ENCODE peak calls at places on chromosomes 11 and 22, in five cellular contexts. S is thoracic aorta, G is tibial artery, N is H9, Y is GM23248. T is an unnamed sample.

GRCh38 chr22:32752326-32752725 is 49.2 kb upstream of the TIMP3 start:
- DNase-seq in S (no peak), G (no peak), N (no peak), Y (peak; percentile 62), T (no peak)

GRCh38 chr11:67572747-67573419 is 10.7 kb upstream of the GSTP1 start:
- DNase-seq in S (no peak), G (no peak), N (peak; percentile 77), Y (peak; percentile 73), T (no peak)

GRCh38 chr11:61688368-61689163 is 8.4 kb downstream of the DAGLA start:
- DNase-seq in S (no peak), G (peak; percentile 86), N (peak; percentile 29), Y (peak; percentile 87), T (no peak)

GRCh38 chr22:46117206-46118199 is 32.8 kb upstream of the PPARA start:
- DNase-seq in S (no peak), G (no peak), N (no peak), Y (peak; percentile 31), T (no peak)

GRCh38 chr11:72831521-72832300 is 17.5 kb downstream of the ATG16L2 start:
- DNase-seq in S (peak; percentile 63), G (peak; percentile 94), N (peak; percentile 88), Y (peak; percentile 89), T (no peak)

GRCh38 chr22:44883011-44883421 is 126.8 kb downstream of the PHF21B start:
- DNase-seq in S (no peak), G (peak; percentile 29), N (peak; percentile 27), Y (no peak), T (no peak)

GRCh38 chr22:49853981-49854791 is 542 bp downstream of the ZBED4 start:
- DNase-seq in S (no peak), G (no peak), N (peak; percentile 38), Y (peak; percentile 61), T (no peak)

GRCh38 chr11:65654375-65655349 is 8.1 kb downstream of the RELA start:
- DNase-seq in S (no peak), G (no peak), N (no peak), Y (no peak), T (no peak)

GRCh38 chr11:86477495-86478155 is 102.9 kb downstream of the CCDC81 start:
- DNase-seq in S (no peak), G (no peak), N (no peak), Y (peak; percentile 59), T (no peak)

GRCh38 chr11:61375709-61376108 is 13.5 kb downstream of the TMEM138 start:
- DNase-seq in S (no peak), G (no peak), N (no peak), Y (no peak), T (no peak)

GRCh38 chr11:74932169-74932568 is 16.7 kb downstream of the XRRA1 start:
- DNase-seq in S (no peak), G (no peak), N (no peak), Y (peak; percentile 69), T (no peak)

GRCh38 chr11:124538019-124538418 is 5.4 kb downstream of the OR8B12 start:
- DNase-seq in S (no peak), G (no peak), N (no peak), Y (peak; percentile 16), T (no peak)

GRCh38 chr11:134223836-134224709 is at the start of the genes NCAPD3 and VPS26B:
- DNase-seq in S (peak; percentile 92), G (peak; percentile 97), N (peak; percentile 97), Y (peak; percentile 99), T (peak; percentile 80)

GRCh38 chr22:48746789-48747425 is 1080.8 kb downstream of the BRD1 start:
- DNase-seq in S (no peak), G (no peak), N (no peak), Y (no peak), T (no peak)

GRCh38 chr11:29432719-29433325 is 584.0 kb downstream of the KCNA4 start:
- DNase-seq in S (no peak), G (no peak), N (no peak), Y (peak; percentile 43), T (no peak)

GRCh38 chr22:30555282-30556210 is 9.0 kb upstream of the SEC14L6 start:
- DNase-seq in S (no peak), G (no peak), N (peak; percentile 72), Y (no peak), T (no peak)

GRCh38 chr22:43163241-43163795 is 12.0 kb downstream of the TSPO start:
- DNase-seq in S (no peak), G (no peak), N (no peak), Y (no peak), T (no peak)

GRCh38 chr11:35404397-35404775 is 15.0 kb downstream of the SLC1A2 start:
- DNase-seq in S (no peak), G (no peak), N (peak; percentile 79), Y (peak; percentile 68), T (no peak)

GRCh38 chr11:10642298-10642697 is 51.3 kb downstream of the IRAG1 start:
- DNase-seq in S (no peak), G (peak; percentile 56), N (no peak), Y (no peak), T (no peak)

GRCh38 chr11:79413258-79413657 is 27.6 kb downstream of the TENM4 start:
- DNase-seq in S (peak; percentile 45), G (peak; percentile 91), N (peak; percentile 70), Y (peak; percentile 96), T (no peak)

GRCh38 chr22:41818596-41818995 is 14.3 kb upstream of the SREBF2 start:
- DNase-seq in S (no peak), G (no peak), N (no peak), Y (no peak), T (no peak)

GRCh38 chr11:67053896-67054850 is 2.5 kb upstream of the RHOD start:
- DNase-seq in S (peak; percentile 39), G (peak; percentile 88), N (peak; percentile 74), Y (peak; percentile 76), T (no peak)

GRCh38 chr11:36540998-36541397 is 26.8 kb upstream of the RAG1 start:
- DNase-seq in S (no peak), G (no peak), N (peak; percentile 64), Y (peak; percentile 68), T (no peak)

GRCh38 chr11:117334896-117335295 is 7.2 kb downstream of the CEP164 start:
- DNase-seq in S (no peak), G (no peak), N (no peak), Y (no peak), T (no peak)

GRCh38 chr11:130094614-130095013 is 24.9 kb downstream of the APLP2 start:
- DNase-seq in S (no peak), G (no peak), N (no peak), Y (no peak), T (no peak)

GRCh38 chr11:128448981-128449713 is 138.2 kb downstream of the ETS1 start:
- DNase-seq in S (no peak), G (no peak), N (no peak), Y (no peak), T (no peak)

GRCh38 chr11:88359529-88359928 is 22.0 kb upstream of the CTSC start:
- DNase-seq in S (no peak), G (no peak), N (no peak), Y (no peak), T (no peak)

GRCh38 chr22:48704335-48704734 is 1123.3 kb downstream of the BRD1 start:
- DNase-seq in S (no peak), G (peak; percentile 24), N (no peak), Y (no peak), T (no peak)

GRCh38 chr11:30908272-30908671 is 322.1 kb upstream of the MPPED2 start:
- DNase-seq in S (no peak), G (no peak), N (no peak), Y (peak; percentile 19), T (no peak)

GRCh38 chr22:23278883-23279675 is 98.8 kb downstream of the BCR start:
- DNase-seq in S (no peak), G (no peak), N (no peak), Y (peak; percentile 48), T (no peak)

GRCh38 chr11:124285610-124286344 is 28.0 kb downstream of the OR8D1 start:
- DNase-seq in S (no peak), G (no peak), N (no peak), Y (peak; percentile 75), T (no peak)

DNA sequence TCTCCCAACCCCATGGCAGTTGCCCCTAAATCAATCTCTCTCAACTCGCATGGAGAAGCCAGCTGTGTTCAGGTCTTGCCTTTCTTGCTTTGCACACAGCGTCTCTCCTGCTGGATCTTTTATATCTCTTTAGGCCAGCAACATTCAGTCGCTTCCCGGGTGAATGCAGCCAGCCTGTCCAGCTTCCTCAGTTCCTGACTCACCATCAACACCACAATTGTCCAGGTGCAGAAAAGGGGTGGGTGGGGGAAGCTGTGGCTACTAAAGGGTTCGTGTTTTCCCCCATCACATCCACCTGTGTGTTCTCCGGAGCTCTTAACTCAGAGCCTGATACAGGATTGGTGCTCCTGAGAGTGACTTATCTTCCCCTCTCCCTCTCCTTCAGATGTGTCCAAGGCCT is 116.5 kb downstream of the HIPK3 start:
- DNase-seq in S (no peak), G (no peak), N (no peak), Y (no peak), T (no peak)
- H3K27me3 ChIP-seq in S (no peaks in the 10 kb centered on the region), G (no peaks in the 10 kb centered on the region), N (peaks cover 7% of the 10 kb centered on the region), Y (no peaks in the 10 kb centered on the region), T (peaks cover 4% of the 10 kb centered on the region)

DNA sequence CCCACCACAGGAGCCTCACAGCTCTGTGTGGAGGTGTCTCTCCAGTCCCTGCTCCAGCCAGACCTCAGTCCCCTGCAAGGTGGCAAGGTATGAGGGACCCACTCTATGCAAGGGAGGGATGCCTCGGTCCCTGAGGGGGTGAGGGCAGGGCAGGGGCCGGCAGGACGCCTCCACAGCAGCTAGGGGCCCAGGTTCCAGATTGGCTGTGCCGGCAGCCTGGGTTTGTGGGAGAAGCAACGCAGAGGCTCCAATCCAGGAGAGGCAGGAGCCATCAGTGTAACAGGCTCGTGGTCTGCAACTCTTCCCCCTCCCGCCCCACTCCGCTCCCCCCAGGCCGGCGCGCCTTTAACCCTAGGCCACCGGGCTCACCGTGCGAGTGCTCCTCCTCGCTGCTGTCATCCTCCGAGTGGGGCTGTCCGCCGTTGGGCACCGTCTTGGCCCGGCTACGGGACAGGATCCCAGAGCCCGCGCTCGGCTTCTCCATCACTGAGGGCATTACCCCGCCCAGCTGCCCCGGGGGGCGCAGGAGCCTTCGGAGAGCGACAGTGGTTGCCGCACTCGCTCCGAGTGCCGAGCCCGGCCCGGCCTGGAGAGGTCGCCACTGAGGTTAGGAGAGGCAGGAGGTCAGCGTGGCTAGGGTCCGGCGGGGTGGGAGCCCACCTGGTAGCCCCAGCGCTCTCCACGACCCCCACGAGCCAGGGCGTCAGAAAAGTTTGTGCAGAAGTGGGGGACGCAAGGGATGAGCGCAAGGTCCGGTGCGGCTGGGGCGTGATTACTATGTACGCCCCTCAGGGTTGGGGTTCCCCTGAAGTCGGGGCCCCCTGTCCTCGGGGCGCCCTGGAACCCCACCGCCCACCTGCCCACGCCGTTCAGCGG is 765 bp downstream of the RCOR2 start:
- DNase-seq in S (no peak), G (peak; percentile 79), N (peak; percentile 92), Y (peak; percentile 64), T (no peak)
- H3K27me3 ChIP-seq in S (no peaks in the 10 kb centered on the region), G (no peaks in the 10 kb centered on the region), N (no peaks in the 10 kb centered on the region), Y (no peaks in the 10 kb centered on the region), T (peaks cover 17% of the 10 kb centered on the region)

GRCh38 chr22:47277001-47277400 is 514.6 kb downstream of the TBC1D22A start:
- DNase-seq in S (no peak), G (no peak), N (no peak), Y (no peak), T (no peak)
- H3K27me3 ChIP-seq in S (no peaks in the 10 kb centered on the region), G (no peaks in the 10 kb centered on the region), N (no peaks in the 10 kb centered on the region), Y (peaks cover 15% of the 10 kb centered on the region), T (peaks cover 81% of the 10 kb centered on the region)

DNA sequence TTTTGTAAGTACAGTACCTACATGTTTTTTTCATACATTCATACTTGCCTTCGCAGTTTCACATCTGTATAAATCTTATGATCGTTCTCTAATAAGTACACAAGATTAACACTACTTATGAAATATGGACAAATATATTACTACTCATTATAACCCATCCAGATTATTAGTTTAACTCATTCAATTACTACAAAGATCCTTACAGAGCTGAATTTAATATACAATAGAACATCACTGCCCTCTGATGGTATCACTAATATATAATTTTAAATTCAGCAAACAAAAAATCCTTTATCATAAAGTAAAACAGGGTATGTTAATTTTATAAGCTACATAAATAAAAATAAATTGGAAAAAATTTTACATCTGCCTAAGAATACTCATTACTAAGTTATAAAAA is 7.4 kb downstream of the SVIP start:
- DNase-seq in S (no peak), G (no peak), N (no peak), Y (no peak), T (no peak)
- H3K27me3 ChIP-seq in S (no peaks in the 10 kb centered on the region), G (no peaks in the 10 kb centered on the region), N (no peaks in the 10 kb centered on the region), Y (no peaks in the 10 kb centered on the region), T (no peaks in the 10 kb centered on the region)